ENCODE peak calls at places on chromosomes 6 and 20, in six cellular contexts. K, L, D, V, U and G are unnamed samples.

GRCh38 chr6:150857062-150857905 is 8.2 kb upstream of the MTHFD1L start:
- DNase-seq in K (no peak), L (no peak), D (no peak), V (no peak), U (peak; percentile 92), G (peak; percentile 89)

GRCh38 chr20:32823078-32823477 is 3.3 kb downstream of the MAPRE1 start:
- DNase-seq in K (no peak), L (no peak), D (no peak), V (no peak), U (peak; percentile 50), G (no peak)

GRCh38 chr20:53831812-53832211 is 238.2 kb upstream of the ZNF217 start:
- DNase-seq in K (no peak), L (no peak), D (no peak), V (no peak), U (no peak), G (no peak)

GRCh38 chr20:50314326-50314725 is 123.7 kb downstream of the CEBPB start:
- DNase-seq in K (no peak), L (no peak), D (peak; percentile 70), V (no peak), U (no peak), G (no peak)

GRCh38 chr6:105900120-105900937 is 185.8 kb upstream of the PRDM1 start:
- DNase-seq in K (no peak), L (no peak), D (no peak), V (no peak), U (no peak), G (no peak)

GRCh38 chr20:61316351-61316750 is 64.3 kb downstream of the CDH4 start:
- DNase-seq in K (no peak), L (no peak), D (no peak), V (no peak), U (no peak), G (no peak)

GRCh38 chr20:54565255-54565654 is 89.9 kb downstream of the DOK5 start:
- DNase-seq in K (no peak), L (no peak), D (no peak), V (no peak), U (no peak), G (no peak)

GRCh38 chr20:19074828-19075516 is 137.5 kb upstream of the SLC24A3 start:
- DNase-seq in K (no peak), L (no peak), D (no peak), V (peak; percentile 22), U (peak; percentile 66), G (no peak)

GRCh38 chr6:151475653-151476523 is 17.9 kb upstream of the CCDC170 start:
- DNase-seq in K (no peak), L (no peak), D (no peak), V (peak; percentile 55), U (peak; percentile 58), G (peak; percentile 71)

GRCh38 chr20:31967830-31968249 is at the start of gene XKR7:
- DNase-seq in K (no peak), L (no peak), D (no peak), V (peak; percentile 11), U (no peak), G (peak; percentile 24)

GRCh38 chr20:38751360-38751976 is 3.2 kb downstream of the ACTR5 start:
- DNase-seq in K (no peak), L (no peak), D (no peak), V (no peak), U (peak; percentile 68), G (peak; percentile 52)

GRCh38 chr6:155129744-155130143 is 134.1 kb upstream of the CLDN20 start:
- DNase-seq in K (no peak), L (no peak), D (no peak), V (no peak), U (no peak), G (no peak)

GRCh38 chr6:105587349-105588115 is 184.7 kb upstream of the PREP start:
- DNase-seq in K (no peak), L (peak; percentile 54), D (no peak), V (peak; percentile 12), U (peak; percentile 84), G (no peak)

GRCh38 chr6:101070044-101070608 is 189.0 kb upstream of the ASCC3 start:
- DNase-seq in K (no peak), L (no peak), D (no peak), V (no peak), U (no peak), G (no peak)

GRCh38 chr6:96014846-96015245 is 928 bp upstream of the FUT9 start:
- DNase-seq in K (no peak), L (no peak), D (no peak), V (no peak), U (no peak), G (no peak)

GRCh38 chr20:8388707-8389106 is 256.6 kb downstream of the PLCB1 start:
- DNase-seq in K (no peak), L (no peak), D (no peak), V (no peak), U (no peak), G (peak; percentile 41)

GRCh38 chr20:7025635-7026034 is 258.1 kb downstream of the BMP2 start:
- DNase-seq in K (no peak), L (no peak), D (no peak), V (no peak), U (no peak), G (no peak)

DNA sequence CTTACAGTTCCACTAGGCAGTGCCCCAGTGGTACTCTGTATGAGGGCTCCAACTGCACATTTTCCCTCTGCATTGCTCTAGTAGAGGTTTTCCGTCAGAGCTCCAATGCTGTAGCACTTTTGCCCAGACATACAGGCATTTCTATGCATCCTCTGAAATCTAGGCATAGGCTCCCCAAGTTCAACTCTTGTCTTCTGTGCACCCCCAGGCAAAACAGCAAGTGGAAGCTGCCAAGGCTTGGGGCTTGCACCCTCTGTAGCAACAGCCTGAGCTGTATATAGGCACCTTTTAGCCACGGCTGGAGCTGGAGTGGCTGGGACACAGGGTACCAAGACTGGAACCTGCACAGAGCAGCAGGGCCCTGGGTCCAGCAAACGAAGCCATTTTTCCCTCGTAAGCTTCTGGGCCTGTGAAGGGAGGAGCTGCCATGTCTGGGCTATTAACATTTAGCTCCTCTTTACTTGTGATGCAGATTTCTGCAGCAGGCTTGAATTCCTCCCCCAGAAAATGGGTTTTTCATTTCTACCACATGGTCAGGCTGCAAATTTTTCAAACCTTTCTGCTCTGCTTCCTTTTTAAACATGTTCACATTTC is 596.2 kb upstream of the ADGRB3 start:
- DNase-seq in K (no peak), L (no peak), D (no peak), V (no peak), U (no peak), G (peak; percentile 19)
- H3K4me3 ChIP-seq in K (no peak overlapping the region), L (no peak overlapping the region), D (no peak overlapping the region), V (no peak overlapping the region), U (no peak overlapping the region), G (no peak overlapping the region)

GRCh38 chr6:132188865-132189264 is 212.4 kb downstream of the MOXD1 start:
- DNase-seq in K (no peak), L (no peak), D (no peak), V (no peak), U (peak; percentile 66), G (no peak)

GRCh38 chr6:132192646-132193045 is 208.6 kb downstream of the MOXD1 start:
- DNase-seq in K (no peak), L (no peak), D (no peak), V (no peak), U (no peak), G (no peak)

GRCh38 chr6:132194529-132194928 is 206.7 kb downstream of the MOXD1 start:
- DNase-seq in K (no peak), L (no peak), D (no peak), V (no peak), U (no peak), G (no peak)

GRCh38 chr6:132190815-132191175 is 210.5 kb downstream of the MOXD1 start:
- DNase-seq in K (no peak), L (no peak), D (no peak), V (no peak), U (no peak), G (no peak)

GRCh38 chr6:132190097-132190814 is 211.0 kb downstream of the MOXD1 start:
- DNase-seq in K (no peak), L (no peak), D (no peak), V (no peak), U (peak; percentile 35), G (peak; percentile 34)
- H3K4me3 ChIP-seq in K (no peak overlapping the region), L (no peak overlapping the region), D (no peak overlapping the region), V (no peak overlapping the region), U (no peak overlapping the region), G (no peak overlapping the region)

DNA sequence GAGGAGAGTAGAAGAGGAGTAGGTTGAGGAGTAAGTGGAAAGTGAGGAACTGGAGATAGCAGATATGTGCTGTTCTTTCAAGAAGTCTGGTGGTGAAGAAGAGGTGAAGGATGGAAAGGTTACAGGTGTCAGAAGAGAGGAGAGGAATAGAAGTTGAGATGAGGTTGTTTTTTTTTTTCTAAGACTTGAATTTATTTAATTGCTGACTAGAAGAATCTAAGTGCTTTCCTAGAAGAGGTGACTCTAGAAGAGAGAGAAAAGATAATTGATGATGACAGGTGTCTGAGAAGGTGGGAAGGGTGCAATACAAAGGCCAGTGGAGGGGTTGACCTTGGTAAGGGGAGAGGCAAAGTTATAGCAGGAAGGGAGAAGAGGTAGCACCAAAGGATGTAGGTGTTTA is 25.6 kb downstream of the NDUFAF5 start:
- DNase-seq in K (no peak), L (no peak), D (no peak), V (no peak), U (no peak), G (no peak)
- H3K4me3 ChIP-seq in K (no peak overlapping the region), L (no peak overlapping the region), D (no peak overlapping the region), V (no peak overlapping the region), U (no peak overlapping the region), G (no peak overlapping the region)

GRCh38 chr6:16433338-16433737 is 195.0 kb downstream of the GMPR start:
- DNase-seq in K (no peak), L (no peak), D (no peak), V (no peak), U (no peak), G (no peak)

GRCh38 chr6:16429669-16430068 is 191.3 kb downstream of the GMPR start:
- DNase-seq in K (no peak), L (no peak), D (no peak), V (no peak), U (no peak), G (no peak)

GRCh38 chr6:16430661-16431089 is 192.3 kb downstream of the GMPR start:
- DNase-seq in K (no peak), L (no peak), D (no peak), V (no peak), U (no peak), G (no peak)

GRCh38 chr6:16434885-16435284 is 196.5 kb downstream of the GMPR start:
- DNase-seq in K (no peak), L (no peak), D (no peak), V (no peak), U (no peak), G (no peak)

DNA sequence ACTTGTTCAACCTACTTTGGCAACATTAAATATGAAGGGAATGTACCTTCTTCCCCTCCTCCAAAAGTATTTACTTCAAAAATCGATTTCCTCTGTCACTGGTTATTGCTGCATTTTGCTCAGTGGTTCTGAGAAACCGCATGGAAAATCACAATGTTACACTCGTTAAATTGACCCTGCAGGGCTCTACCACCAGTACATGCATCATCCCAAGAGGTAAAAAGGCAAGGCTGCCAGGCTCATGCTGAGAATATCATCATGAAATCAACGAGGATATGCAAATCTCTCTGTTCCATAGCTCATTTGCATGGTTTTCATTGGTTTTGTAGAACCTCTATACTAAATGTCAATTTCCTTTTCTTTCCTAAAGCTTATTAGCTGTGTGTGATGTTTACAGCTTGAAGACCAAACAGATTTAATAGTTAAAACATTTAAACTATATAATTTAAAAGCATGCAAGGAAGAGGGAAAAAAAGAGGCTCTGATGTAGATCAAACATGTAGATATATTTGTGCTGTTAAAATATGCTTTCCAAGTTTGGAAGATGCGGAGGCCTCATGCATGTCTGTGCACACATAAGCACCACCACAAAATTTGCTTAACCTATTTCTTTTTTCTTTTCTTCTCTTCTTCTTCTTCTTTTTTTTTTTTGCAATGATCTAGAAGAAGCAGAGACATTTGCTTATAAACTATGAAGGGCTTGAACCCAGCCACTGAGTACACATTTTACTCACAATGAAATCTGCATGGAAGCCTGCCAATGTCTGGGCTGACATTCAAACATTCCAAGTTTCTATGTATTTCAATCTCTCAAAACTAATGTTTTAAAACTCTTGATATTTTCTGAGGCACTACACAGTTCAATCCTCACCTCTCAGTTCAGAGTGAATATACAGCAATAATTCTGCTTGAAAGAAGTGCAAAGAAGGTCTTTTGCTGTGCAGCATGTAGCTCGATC is 194.0 kb downstream of the GMPR start:
- DNase-seq in K (no peak), L (no peak), D (no peak), V (no peak), U (peak; percentile 45), G (no peak)
- H3K4me3 ChIP-seq in K (no peak overlapping the region), L (no peak overlapping the region), D (no peak overlapping the region), V (no peak overlapping the region), U (no peak overlapping the region), G (no peak overlapping the region)